ENCODE peak calls at places on chromosomes 2 and 18, in six cellular contexts. I is nucleus accumbens, P is AG04449, U is substantia nigra, O is NCI-H1694 treated with DMSO at 0.1 percent for 48 hours, F is choroid plexus epithelial cell. Y is an unnamed sample.

GRCh38 chr18:8765692-8766463 is 60.5 kb downstream of the MTCL1 start:
- DNase-seq in I (peak; percentile 31), P (no peak), U (no peak), O (no peak), F (peak; percentile 91), Y (no peak)

GRCh38 chr2:202377308-202377736 is 1.2 kb downstream of the BMPR2 start:
- DNase-seq in I (peak; percentile 75), P (no peak), U (peak; percentile 34), O (no peak), F (peak; percentile 31), Y (peak; percentile 76)

GRCh38 chr18:50607374-50607933 is 47.6 kb downstream of the MAPK4 start:
- DNase-seq in I (no peak), P (no peak), U (no peak), O (no peak), F (no peak), Y (no peak)

GRCh38 chr2:39636306-39636705 is 29.4 kb upstream of the TMEM178A start:
- DNase-seq in I (no peak), P (no peak), U (no peak), O (no peak), F (no peak), Y (no peak)

GRCh38 chr18:9661564-9661963 is 46.5 kb upstream of the RAB31 start:
- DNase-seq in I (no peak), P (no peak), U (no peak), O (no peak), F (peak; percentile 69), Y (no peak)

GRCh38 chr2:106174056-106174455 is 20.0 kb downstream of the UXS1 start:
- DNase-seq in I (no peak), P (no peak), U (no peak), O (no peak), F (no peak), Y (no peak)

GRCh38 chr2:163157891-163158511 is 319.4 kb upstream of the KCNH7 start:
- DNase-seq in I (no peak), P (peak; percentile 46), U (no peak), O (no peak), F (peak; percentile 86), Y (no peak)

GRCh38 chr2:33042819-33043218 is 96.1 kb downstream of the LTBP1 start:
- DNase-seq in I (no peak), P (no peak), U (no peak), O (no peak), F (no peak), Y (no peak)

GRCh38 chr2:168678153-168678853 is 124.1 kb upstream of the NOSTRIN start:
- DNase-seq in I (no peak), P (no peak), U (no peak), O (no peak), F (no peak), Y (no peak)

GRCh38 chr18:74271656-74272055 is 20.1 kb downstream of the CYB5A start:
- DNase-seq in I (no peak), P (no peak), U (no peak), O (no peak), F (no peak), Y (no peak)

GRCh38 chr2:207546822-207547221 is 17.1 kb downstream of the CREB1 start:
- DNase-seq in I (no peak), P (no peak), U (no peak), O (no peak), F (peak; percentile 35), Y (no peak)

GRCh38 chr18:32308493-32309120 is 118.8 kb downstream of the MEP1B start:
- DNase-seq in I (no peak), P (no peak), U (no peak), O (no peak), F (peak; percentile 94), Y (no peak)

GRCh38 chr18:49563701-49564100 is 1.8 kb downstream of the LIPG start:
- DNase-seq in I (no peak), P (no peak), U (no peak), O (no peak), F (no peak), Y (no peak)

GRCh38 chr2:1502891-1503304 is 89.6 kb downstream of the TPO start:
- DNase-seq in I (no peak), P (no peak), U (no peak), O (no peak), F (no peak), Y (no peak)

GRCh38 chr2:19695706-19696105 is 206.1 kb downstream of the TTC32 start:
- DNase-seq in I (no peak), P (no peak), U (no peak), O (no peak), F (no peak), Y (no peak)

GRCh38 chr2:19349911-19350677 is 8.3 kb downstream of the OSR1 start:
- DNase-seq in I (peak; percentile 78), P (no peak), U (peak; percentile 70), O (no peak), F (peak; percentile 54), Y (peak; percentile 68)

GRCh38 chr2:6214471-6214870 is 522.3 kb downstream of the SOX11 start:
- DNase-seq in I (no peak), P (no peak), U (no peak), O (no peak), F (no peak), Y (no peak)

GRCh38 chr18:57797209-57797651 is 5.9 kb downstream of the ATP8B1 start:
- DNase-seq in I (no peak), P (no peak), U (no peak), O (no peak), F (no peak), Y (no peak)